ENCODE peak calls at places on chromosomes 4 and X, in eight cellular contexts. One of them, this sample, is unnamed.
A peak's percentile ranks its signal among the peaks of the same experiment; 100 is the strongest.

GRCh38 chrX:78476701-78477100 is 149.3 kb upstream of the CYSLTR1 start:
- DNase-seq in Kasumi-1: no peak
- DNase-seq in cardiac muscle cell: no peak
- DNase-seq in aorta: no peak
- DNase-seq in AG09309: no peak
- DNase-seq in AG08396: no peak
- DNase-seq in dermis blood vessel endothelial cell: no peak
- DNase-seq in HEK293T: no peak
- DNase-seq in this sample: no peak

GRCh38 chrX:22365460-22365859 is 92.7 kb downstream of the CBLL2 start:
- DNase-seq in Kasumi-1: no peak
- DNase-seq in cardiac muscle cell: no peak
- DNase-seq in aorta: no peak
- DNase-seq in AG09309: peak; percentile 47
- DNase-seq in AG08396: peak; percentile 16
- DNase-seq in dermis blood vessel endothelial cell: peak; percentile 70
- DNase-seq in HEK293T: no peak
- DNase-seq in this sample: no peak

GRCh38 chr4:155543126-155543765 is 123.4 kb upstream of the GUCY1A1 start:
- DNase-seq in Kasumi-1: no peak
- DNase-seq in cardiac muscle cell: no peak
- DNase-seq in aorta: no peak
- DNase-seq in AG09309: no peak
- DNase-seq in AG08396: peak; percentile 11
- DNase-seq in dermis blood vessel endothelial cell: no peak
- DNase-seq in HEK293T: no peak
- DNase-seq in this sample: peak; percentile 22

GRCh38 chr4:176920694-176921093 is 128.0 kb upstream of the VEGFC start:
- DNase-seq in Kasumi-1: no peak
- DNase-seq in cardiac muscle cell: no peak
- DNase-seq in aorta: no peak
- DNase-seq in AG09309: no peak
- DNase-seq in AG08396: peak; percentile 14
- DNase-seq in dermis blood vessel endothelial cell: peak; percentile 93
- DNase-seq in HEK293T: no peak
- DNase-seq in this sample: no peak

GRCh38 chr4:118340109-118340508 is 12.7 kb downstream of the PRSS12 start:
- DNase-seq in Kasumi-1: no peak
- DNase-seq in cardiac muscle cell: no peak
- DNase-seq in aorta: no peak
- DNase-seq in AG09309: no peak
- DNase-seq in AG08396: no peak
- DNase-seq in dermis blood vessel endothelial cell: no peak
- DNase-seq in HEK293T: no peak
- DNase-seq in this sample: no peak

GRCh38 chr4:108152980-108153379 is 15.8 kb downstream of the LEF1 start:
- DNase-seq in Kasumi-1: no peak
- DNase-seq in cardiac muscle cell: no peak
- DNase-seq in aorta: no peak
- DNase-seq in AG09309: no peak
- DNase-seq in AG08396: no peak
- DNase-seq in dermis blood vessel endothelial cell: no peak
- DNase-seq in HEK293T: no peak
- DNase-seq in this sample: no peak

GRCh38 chr4:48594185-48594584 is 104.1 kb downstream of the ZAR1 start:
- DNase-seq in Kasumi-1: no peak
- DNase-seq in cardiac muscle cell: no peak
- DNase-seq in aorta: no peak
- DNase-seq in AG09309: no peak
- DNase-seq in AG08396: no peak
- DNase-seq in dermis blood vessel endothelial cell: peak; percentile 92
- DNase-seq in HEK293T: no peak
- DNase-seq in this sample: peak; percentile 97

GRCh38 chr4:1736820-1737219 is 15.5 kb downstream of the TACC3 start:
- DNase-seq in Kasumi-1: no peak
- DNase-seq in cardiac muscle cell: no peak
- DNase-seq in aorta: no peak
- DNase-seq in AG09309: no peak
- DNase-seq in AG08396: no peak
- DNase-seq in dermis blood vessel endothelial cell: no peak
- DNase-seq in HEK293T: no peak
- DNase-seq in this sample: no peak

GRCh38 chrX:30735839-30736238 is 82.6 kb downstream of the GK start:
- DNase-seq in Kasumi-1: peak; percentile 46
- DNase-seq in cardiac muscle cell: peak; percentile 79
- DNase-seq in aorta: no peak
- DNase-seq in AG09309: peak; percentile 17
- DNase-seq in AG08396: peak; percentile 41
- DNase-seq in dermis blood vessel endothelial cell: peak; percentile 66
- DNase-seq in HEK293T: peak; percentile 59
- DNase-seq in this sample: peak; percentile 74

GRCh38 chrX:102712216-102712966 is at the start of gene GPRASP2:
- DNase-seq in Kasumi-1: no peak
- DNase-seq in cardiac muscle cell: peak; percentile 55
- DNase-seq in aorta: peak; percentile 85
- DNase-seq in AG09309: no peak
- DNase-seq in AG08396: peak; percentile 49
- DNase-seq in dermis blood vessel endothelial cell: peak; percentile 26
- DNase-seq in HEK293T: peak; percentile 43
- DNase-seq in this sample: peak; percentile 34

GRCh38 chrX:24860140-24860539 is 155.6 kb downstream of the ARX start:
- DNase-seq in Kasumi-1: no peak
- DNase-seq in cardiac muscle cell: no peak
- DNase-seq in aorta: no peak
- DNase-seq in AG09309: no peak
- DNase-seq in AG08396: no peak
- DNase-seq in dermis blood vessel endothelial cell: peak; percentile 15
- DNase-seq in HEK293T: no peak
- DNase-seq in this sample: no peak

This sample was measured in A673.